ENCODE peak calls at places on chromosomes 13 and 19, in five cellular contexts. U is heart left ventricle, M is GM23338, O is psoas muscle, Z is adrenal gland. Q is an unnamed sample. For H3K27me3, the result is how much of the 10 kb centered on the place peaks cover.

GRCh38 chr19:1324792-1325567 is 39.3 kb downstream of the EFNA2 start:
- DNase-seq in M (peak), Z (peak), U (peak), O (peak), Q (no peak)

GRCh38 chr19:35030257-35031071 is at the start of gene SCN1B:
- DNase-seq in M (peak), U (peak), Z (no peak), O (peak), Q (peak)

GRCh38 chr19:21023901-21024300 is 3.4 kb downstream of the ZNF430 start:
- DNase-seq in U (no peak), O (no peak), M (no peak), Z (no peak), Q (no peak)

GRCh38 chr19:1525343-1525742 is 1.5 kb downstream of the PLK5 start:
- DNase-seq in Z (no peak), U (no peak), M (no peak), O (no peak), Q (no peak)

GRCh38 chr13:94154362-94154761 is 325.1 kb downstream of the DCT start:
- DNase-seq in O (peak), U (no peak), Z (peak), M (no peak), Q (no peak)

GRCh38 chr13:20191902-20192469 is 752 bp downstream of the GJB2 start:
- DNase-seq in Z (no peak), M (peak), O (no peak), U (no peak), Q (no peak)

GRCh38 chr19:16584825-16585801 is 12.9 kb upstream of the SLC35E1 start:
- DNase-seq in M (peak), O (no peak), U (no peak), Z (no peak), Q (no peak)

GRCh38 chr19:38210458-38210987 is 13.5 kb downstream of the DPF1 start:
- DNase-seq in U (peak), Z (peak), M (peak), O (peak), Q (peak)

GRCh38 chr13:39259371-39259770 is 221.1 kb downstream of the NHLRC3 start:
- DNase-seq in Z (no peak), M (no peak), O (no peak), U (no peak), Q (no peak)

GRCh38 chr19:11611730-11612129 is 14.4 kb downstream of the ZNF627 start:
- DNase-seq in Z (no peak), O (no peak), U (no peak), M (no peak), Q (no peak)

GRCh38 chr13:52785721-52786120 is 46.1 kb upstream of the CNMD start:
- DNase-seq in M (no peak), O (no peak), Z (no peak), U (no peak), Q (no peak)

GRCh38 chr19:51121257-51121656 is 3.4 kb upstream of the SIGLEC9 start:
- DNase-seq in O (no peak), U (no peak), Z (no peak), M (no peak), Q (no peak)

GRCh38 chr19:31675187-31675913 is 326.1 kb upstream of the TSHZ3 start:
- DNase-seq in M (no peak), Z (no peak), U (no peak), O (no peak), Q (peak)

GRCh38 chr19:29606420-29606747 is 301 bp downstream of the POP4 start:
- DNase-seq in O (no peak), U (no peak), M (no peak), Z (no peak), Q (no peak)

GRCh38 chr13:30241537-30241936 is 65.8 kb downstream of the KATNAL1 start:
- DNase-seq in U (no peak), O (peak), M (no peak), Z (no peak), Q (no peak)

GRCh38 chr19:53659292-53659691 is 27.5 kb downstream of the DPRX start:
- DNase-seq in Z (no peak), M (peak), O (no peak), U (peak), Q (no peak)

GRCh38 chr19:17285415-17286135 is 3.9 kb downstream of the ANKLE1 start:
- DNase-seq in U (no peak), M (no peak), Z (no peak), O (no peak), Q (no peak)

GRCh38 chr19:628168-628567 is 5.2 kb downstream of the POLRMT start:
- DNase-seq in M (peak), U (no peak), Z (no peak), O (no peak), Q (no peak)

GRCh38 chr13:114068723-114069322 is 63.6 kb downstream of the RASA3 start:
- DNase-seq in M (no peak), Z (no peak), U (peak), O (no peak), Q (no peak)

GRCh38 chr13:74708629-74709028 is 574.4 kb upstream of the KLF12 start:
- DNase-seq in U (no peak), Z (no peak), O (no peak), M (no peak), Q (no peak)

GRCh38 chr13:101065314-101065713 is 351.0 kb downstream of the NALCN start:
- DNase-seq in M (no peak), O (no peak), U (no peak), Z (no peak), Q (peak)

GRCh38 chr19:8458380-8458779 is 13.6 kb downstream of the HNRNPM start:
- DNase-seq in Z (no peak), O (no peak), M (no peak), U (no peak), Q (no peak)
- H3K4me3 ChIP-seq in Z (no peak), O (no peak), M (no peak), U (no peak), Q (no peak)

DNA sequence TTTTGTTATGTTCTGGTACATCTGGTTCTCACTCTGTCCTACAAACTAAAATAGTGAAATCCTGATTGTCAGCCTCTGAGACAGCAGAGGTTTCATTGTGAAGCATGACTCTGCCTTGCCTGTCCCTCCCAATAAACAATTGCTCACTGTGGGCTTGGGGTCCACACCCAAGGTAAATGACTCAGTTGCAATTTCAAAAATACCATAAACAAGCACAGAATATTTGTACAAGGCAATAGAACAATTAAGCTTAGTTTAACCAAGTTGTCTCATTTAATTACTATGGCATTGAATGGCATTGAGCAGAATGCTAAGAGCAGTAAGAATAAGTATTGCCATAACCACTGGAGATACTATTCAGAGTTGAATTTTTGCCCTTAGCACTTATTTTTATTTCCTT is 353.6 kb downstream of the SPRY2 start:
- DNase-seq in M (no peak), U (no peak), Z (no peak), O (no peak), Q (no peak)
- H3K27ac ChIP-seq in M (no peak), U (no peak), Z (no peak), O (no peak), Q (no peak)

DNA sequence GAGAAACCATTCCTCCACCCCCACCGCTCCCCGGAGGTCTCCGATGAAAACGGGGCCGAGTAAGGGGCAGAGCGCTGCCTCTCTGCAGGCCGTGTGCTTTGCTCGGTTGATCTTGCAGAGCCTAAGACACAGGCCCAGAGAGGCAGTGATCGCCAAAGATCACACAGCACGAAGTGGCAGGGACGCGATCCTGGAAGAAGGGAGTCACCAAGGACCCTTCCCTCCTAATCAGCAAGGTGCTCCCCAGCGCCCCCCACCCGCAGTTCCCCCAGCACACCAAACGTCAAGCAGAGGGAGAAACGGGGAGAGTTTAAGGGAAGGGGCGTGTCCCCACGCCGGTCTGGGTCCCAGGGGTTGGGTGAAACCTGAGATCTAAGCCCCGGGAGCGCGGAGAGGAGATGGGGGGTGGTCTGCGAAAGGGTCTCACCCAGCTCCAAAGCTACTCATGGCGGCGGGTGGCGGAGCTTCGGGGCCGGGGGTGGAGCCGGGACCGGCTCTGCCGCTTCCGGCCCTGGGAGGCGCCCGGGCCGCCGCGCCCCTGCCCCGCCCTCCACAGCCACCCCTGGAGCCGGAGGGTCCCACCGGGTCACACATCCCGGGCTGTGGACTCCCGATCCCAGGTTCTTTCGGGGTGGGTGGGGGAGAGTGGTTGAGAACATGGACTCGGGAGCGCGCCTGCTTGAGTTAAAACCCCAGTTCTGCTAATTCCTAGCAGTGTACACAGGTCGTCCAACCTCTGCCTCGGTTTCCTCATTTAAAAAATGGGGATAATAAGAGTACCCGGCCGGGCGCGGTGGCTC is at the start of gene EML2:
- DNase-seq in O (peak), Z (no peak), M (peak), U (peak), Q (peak)
- H3K27me3 ChIP-seq in O (under half), Z (under half), M (under half), U (under half), Q (under half)

GRCh38 chr13:51747438-51748434 is 56.2 kb downstream of the DHRS12 start:
- DNase-seq in Z (no peak), O (no peak), U (no peak), M (no peak), Q (no peak)
- H3K4me3 ChIP-seq in Z (no peak), O (no peak), U (no peak), M (no peak), Q (no peak)

GRCh38 chr13:108214511-108215383 is 589 bp downstream of the LIG4 start:
- DNase-seq in Z (peak), M (peak), U (peak), O (peak), Q (no peak)

GRCh38 chr13:108223850-108224503 is 5.8 kb downstream of the ABHD13 start:
- DNase-seq in M (no peak), U (no peak), O (no peak), Z (no peak), Q (no peak)

GRCh38 chr13:108218044-108218974 is at the start of gene ABHD13:
- DNase-seq in Z (peak), M (peak), U (peak), O (peak), Q (peak)

GRCh38 chr13:108215428-108215827 is at the start of gene LIG4:
- DNase-seq in U (peak), Z (peak), O (peak), M (peak), Q (peak)

DNA sequence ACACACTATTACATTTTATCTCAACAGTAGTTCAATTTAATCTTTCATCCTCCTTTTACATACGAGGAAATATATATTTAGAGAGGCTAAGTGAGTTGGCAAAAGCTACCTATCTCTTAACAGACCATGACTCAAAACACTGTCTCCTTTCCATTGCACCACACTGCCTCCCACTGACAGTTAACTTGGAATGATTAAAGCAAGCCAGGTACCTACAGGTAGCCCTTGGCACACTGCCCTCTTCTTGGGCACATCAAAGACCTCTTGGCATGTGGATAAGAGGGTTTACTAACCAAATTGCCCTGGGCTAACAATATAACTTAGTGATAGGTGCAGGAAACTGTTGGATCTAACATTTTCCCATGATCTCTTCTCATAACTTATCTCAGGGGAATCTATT is 1.9 kb downstream of the ABHD13 start:
- DNase-seq in Z (no peak), U (no peak), O (no peak), M (peak), Q (no peak)
- H3K27ac ChIP-seq in Z (no peak), U (no peak), O (peak), M (no peak), Q (no peak)